ENCODE peak calls at places on chromosomes 1 and 21, in six cellular contexts. A, Z, P, V, F and Y are unnamed samples.

GRCh38 chr1:214923516-214923915 is 159.0 kb upstream of the KCNK2 start:
- DNase-seq in V (no peak), A (no peak), Z (no peak), F (no peak), P (no peak), Y (no peak)

GRCh38 chr21:34967509-34968289 is 81.4 kb downstream of the RUNX1 start:
- DNase-seq in F (no peak), V (no peak), A (peak; percentile 42), P (no peak), Z (peak; percentile 1), Y (peak; percentile 61)

GRCh38 chr1:22315315-22316078 is 136.2 kb upstream of the ZBTB40 start:
- DNase-seq in V (no peak), P (peak; percentile 56), F (no peak), Z (no peak), A (no peak), Y (no peak)

GRCh38 chr1:100631015-100631521 is 88.5 kb upstream of the VCAM1 start:
- DNase-seq in Z (no peak), V (no peak), F (no peak), A (no peak), P (no peak), Y (no peak)

GRCh38 chr1:89489037-89489729 is 35.4 kb upstream of the LRRC8B start:
- DNase-seq in F (no peak), A (no peak), P (no peak), V (no peak), Z (no peak), Y (no peak)

GRCh38 chr1:170666661-170667060 is 2.7 kb downstream of the PRRX1 start:
- DNase-seq in V (no peak), A (no peak), P (no peak), Z (no peak), F (no peak), Y (no peak)

GRCh38 chr1:42419449-42419848 is 36.4 kb downstream of the ZMYND12 start:
- DNase-seq in P (no peak), F (no peak), V (no peak), Z (no peak), A (no peak), Y (no peak)

GRCh38 chr1:206540044-206540758 is 32.9 kb downstream of the RASSF5 start:
- DNase-seq in P (no peak), Z (no peak), A (no peak), V (no peak), F (no peak), Y (no peak)

GRCh38 chr21:16794944-16795343 is 717.9 kb upstream of the CXADR start:
- DNase-seq in P (no peak), A (peak; percentile 3), Z (peak; percentile 1), F (no peak), V (no peak), Y (no peak)

GRCh38 chr1:225973158-225973557 is 26.0 kb downstream of the SDE2 start:
- DNase-seq in A (no peak), Z (no peak), P (no peak), F (no peak), V (no peak), Y (peak; percentile 51)

GRCh38 chr1:204431310-204432184 is 19.9 kb upstream of the PPP1R15B start:
- DNase-seq in Z (peak; percentile 79), V (no peak), P (peak; percentile 83), A (peak; percentile 52), F (peak; percentile 62), Y (peak; percentile 81)

GRCh38 chr1:11648732-11649158 is 5.5 kb downstream of the FBXO2 start:
- DNase-seq in A (no peak), Z (no peak), F (no peak), P (no peak), V (no peak), Y (peak; percentile 94)

GRCh38 chr1:161038523-161039153 is at the start of gene TSTD1:
- DNase-seq in V (no peak), Z (no peak), F (no peak), P (peak; percentile 80), A (no peak), Y (no peak)

GRCh38 chr21:17732306-17732705 is 86.8 kb downstream of the C21orf91 start:
- DNase-seq in Z (no peak), P (peak; percentile 21), F (no peak), A (no peak), V (no peak), Y (no peak)

GRCh38 chr1:8740034-8740449 is 77.4 kb downstream of the RERE start:
- DNase-seq in V (no peak), Z (no peak), F (no peak), P (no peak), A (peak; percentile 98), Y (no peak)

GRCh38 chr21:28993293-28993629 is 584 bp upstream of the LTN1 start:
- DNase-seq in A (no peak), P (peak; percentile 15), Z (no peak), F (no peak), V (no peak), Y (no peak)

GRCh38 chr21:42563261-42564045 is 49.8 kb downstream of the SLC37A1 start:
- DNase-seq in A (no peak), P (no peak), Z (no peak), F (no peak), V (no peak), Y (no peak)

GRCh38 chr1:16324456-16324890 is 27.8 kb downstream of the FBXO42 start:
- DNase-seq in P (no peak), A (no peak), F (no peak), Z (no peak), V (no peak), Y (no peak)

GRCh38 chr1:16321176-16321867 is 31.0 kb downstream of the FBXO42 start:
- DNase-seq in P (no peak), F (no peak), Z (no peak), A (peak; percentile 10), V (peak; percentile 4), Y (no peak)

GRCh38 chr1:16326833-16327404 is 25.4 kb downstream of the FBXO42 start:
- DNase-seq in P (no peak), F (no peak), Z (no peak), V (no peak), A (no peak), Y (no peak)
- TF ChIP-seq CHD2 in P (no peak), F (no peak), Z (no peak), V (no peak), A (no peak), Y (no peak)

DNA sequence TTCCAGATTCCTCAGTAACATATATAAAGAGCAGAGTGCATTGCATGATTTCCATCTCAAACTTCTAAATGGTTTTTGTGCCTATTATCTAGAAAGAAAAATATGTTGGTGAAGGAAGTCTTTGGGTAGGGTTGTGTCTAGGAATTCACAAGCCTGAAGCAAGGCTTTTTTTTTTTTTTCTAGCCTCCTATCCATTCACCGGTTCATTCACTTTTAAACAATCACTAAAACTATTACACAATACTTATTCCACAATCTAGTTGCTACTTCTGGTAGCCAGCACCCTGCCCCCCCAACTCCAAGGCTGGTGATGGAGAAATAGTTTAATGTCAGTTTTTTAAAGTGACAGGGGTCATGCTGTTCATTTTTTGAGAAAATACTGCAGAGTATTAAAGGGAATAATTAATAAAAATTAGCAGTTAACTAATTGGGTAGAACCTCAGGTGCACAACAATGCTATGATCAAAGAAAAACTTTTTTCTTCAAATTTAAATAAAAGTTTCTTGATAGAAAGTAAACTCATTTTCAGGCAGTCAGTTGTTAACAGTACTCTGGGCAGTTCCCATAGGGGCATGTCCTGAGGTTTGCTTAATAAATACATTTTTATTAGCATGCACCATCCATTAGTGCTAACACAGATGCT is 10.9 kb downstream of the IRF2BP2 start:
- DNase-seq in A (no peak), V (no peak), Z (no peak), P (no peak), F (no peak), Y (no peak)
- TF ChIP-seq CHD2 in A (no peak), V (no peak), Z (no peak), P (no peak), F (no peak), Y (no peak)

GRCh38 chr21:43919283-43919682 is 54.3 kb downstream of the AGPAT3 start:
- DNase-seq in P (no peak), V (no peak), Z (no peak), A (no peak), F (no peak), Y (no peak)

GRCh38 chr21:43917515-43918384 is 52.7 kb downstream of the AGPAT3 start:
- DNase-seq in A (peak; percentile 40), V (peak; percentile 25), F (no peak), P (no peak), Z (no peak), Y (peak; percentile 53)

GRCh38 chr21:43918385-43918947 is 53.4 kb downstream of the AGPAT3 start:
- DNase-seq in A (no peak), V (no peak), F (no peak), Z (no peak), P (no peak), Y (no peak)

GRCh38 chr21:43916076-43916475 is 51.1 kb downstream of the AGPAT3 start:
- DNase-seq in F (no peak), A (no peak), Z (no peak), P (no peak), V (no peak), Y (no peak)

GRCh38 chr21:43916691-43917514 is 51.9 kb downstream of the AGPAT3 start:
- DNase-seq in Z (no peak), F (no peak), A (no peak), V (peak; percentile 71), P (no peak), Y (peak; percentile 84)
- TF ChIP-seq CHD2 in Z (no peak), F (no peak), A (no peak), V (no peak), P (no peak), Y (no peak)

GRCh38 chr21:31236528-31236927 is 107.5 kb downstream of the TIAM1 start:
- DNase-seq in Z (no peak), A (no peak), P (no peak), V (no peak), F (no peak), Y (no peak)
- TF ChIP-seq CHD2 in Z (no peak), A (no peak), P (no peak), V (no peak), F (no peak), Y (no peak)

GRCh38 chr1:223714849-223715709 is 2.7 kb downstream of the CAPN2 start:
- DNase-seq in F (no peak), Z (no peak), V (no peak), P (no peak), A (no peak), Y (peak; percentile 53)
- TF ChIP-seq CHD2 in F (no peak), Z (no peak), V (no peak), P (no peak), A (no peak), Y (no peak)

GRCh38 chr1:82830695-82831380 is 1030.1 kb downstream of the ADGRL2 start:
- DNase-seq in V (no peak), Z (no peak), A (no peak), F (no peak), P (no peak), Y (no peak)
- TF ChIP-seq CHD2 in V (no peak), Z (no peak), A (no peak), F (no peak), P (no peak), Y (no peak)

GRCh38 chr1:2948001-2948750 is 73.1 kb upstream of the ACTRT2 start:
- DNase-seq in P (no peak), V (no peak), A (no peak), F (no peak), Z (no peak), Y (no peak)
- TF ChIP-seq CHD2 in P (no peak), V (no peak), A (no peak), F (no peak), Z (no peak), Y (no peak)

DNA sequence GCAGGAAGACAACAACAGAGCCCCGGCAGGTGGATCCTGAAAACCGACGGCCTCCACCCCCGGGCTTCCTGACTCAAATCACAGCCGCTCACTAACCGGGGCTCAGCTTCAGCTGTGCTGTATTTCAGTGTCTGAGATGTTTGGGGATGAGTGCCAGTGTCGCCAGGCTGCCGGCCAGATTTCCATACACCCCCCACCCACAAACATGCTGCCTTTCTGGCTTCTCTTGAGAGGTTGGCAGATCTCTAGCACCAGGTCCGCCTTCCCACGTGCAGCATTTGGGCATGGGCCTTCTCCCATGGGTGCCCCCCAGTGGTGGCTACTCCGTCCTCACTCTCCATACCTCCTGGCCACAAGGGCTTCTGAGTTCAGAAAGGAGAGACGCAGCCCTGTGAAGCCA is 34.8 kb downstream of the KCNAB2 start:
- DNase-seq in V (no peak), P (peak; percentile 70), A (no peak), Z (no peak), F (no peak), Y (no peak)
- TF ChIP-seq CHD2 in V (no peak), P (no peak), A (no peak), Z (no peak), F (no peak), Y (no peak)